ENCODE peak calls at places on chromosomes 6 and 20, in nine cellular contexts. F, A, Q, R, W, O, U, J and H are unnamed samples.

GRCh38 chr20:46765506-46765905 is 56.1 kb downstream of the SLC2A10 start:
- DNase-seq in F (no peak), A (no peak), Q (no peak), R (no peak), W (no peak), O (no peak), U (no peak), J (no peak), H (no peak)

GRCh38 chr20:57396212-57396611 is 5.0 kb downstream of the RBM38 start:
- DNase-seq in F (no peak), A (peak; percentile 44), Q (peak; percentile 13), R (no peak), W (no peak), O (no peak), U (peak; percentile 36), J (no peak), H (no peak)

GRCh38 chr20:35200255-35200654 is 26.2 kb upstream of the MMP24 start:
- DNase-seq in F (no peak), A (no peak), Q (no peak), R (no peak), W (no peak), O (no peak), U (no peak), J (peak; percentile 91), H (no peak)

GRCh38 chr20:41370176-41370575 is 3.6 kb upstream of the EMILIN3 start:
- DNase-seq in F (no peak), A (no peak), Q (no peak), R (no peak), W (no peak), O (no peak), U (no peak), J (no peak), H (no peak)

GRCh38 chr6:165937564-165938358 is 229.9 kb downstream of the TBXT start:
- DNase-seq in F (no peak), A (no peak), Q (no peak), R (no peak), W (no peak), O (no peak), U (no peak), J (no peak), H (no peak)

GRCh38 chr6:41527721-41528408 is 18.3 kb upstream of the FOXP4 start:
- DNase-seq in F (no peak), A (no peak), Q (no peak), R (no peak), W (no peak), O (no peak), U (no peak), J (peak; percentile 11), H (no peak)

GRCh38 chr20:48283470-48284110 is 498.3 kb upstream of the SULF2 start:
- DNase-seq in F (peak; percentile 5), A (peak; percentile 79), Q (peak; percentile 42), R (peak; percentile 41), W (peak; percentile 45), O (no peak), U (peak; percentile 51), J (peak; percentile 93), H (no peak)

GRCh38 chr6:26103770-26104456 is 16.7 kb downstream of the HFE start:
- DNase-seq in F (peak; percentile 98), A (peak; percentile 93), Q (peak; percentile 80), R (peak; percentile 95), W (peak; percentile 90), O (peak; percentile 47), U (peak; percentile 88), J (peak; percentile 92), H (peak; percentile 93)

GRCh38 chr6:27565839-27566779 is 93.2 kb upstream of the ZNF184 start:
- DNase-seq in F (no peak), A (no peak), Q (no peak), R (no peak), W (no peak), O (no peak), U (no peak), J (no peak), H (no peak)

GRCh38 chr6:91055959-91056358 is 469.1 kb upstream of the MAP3K7 start:
- DNase-seq in F (no peak), A (no peak), Q (no peak), R (no peak), W (no peak), O (no peak), U (no peak), J (no peak), H (no peak)

DNA sequence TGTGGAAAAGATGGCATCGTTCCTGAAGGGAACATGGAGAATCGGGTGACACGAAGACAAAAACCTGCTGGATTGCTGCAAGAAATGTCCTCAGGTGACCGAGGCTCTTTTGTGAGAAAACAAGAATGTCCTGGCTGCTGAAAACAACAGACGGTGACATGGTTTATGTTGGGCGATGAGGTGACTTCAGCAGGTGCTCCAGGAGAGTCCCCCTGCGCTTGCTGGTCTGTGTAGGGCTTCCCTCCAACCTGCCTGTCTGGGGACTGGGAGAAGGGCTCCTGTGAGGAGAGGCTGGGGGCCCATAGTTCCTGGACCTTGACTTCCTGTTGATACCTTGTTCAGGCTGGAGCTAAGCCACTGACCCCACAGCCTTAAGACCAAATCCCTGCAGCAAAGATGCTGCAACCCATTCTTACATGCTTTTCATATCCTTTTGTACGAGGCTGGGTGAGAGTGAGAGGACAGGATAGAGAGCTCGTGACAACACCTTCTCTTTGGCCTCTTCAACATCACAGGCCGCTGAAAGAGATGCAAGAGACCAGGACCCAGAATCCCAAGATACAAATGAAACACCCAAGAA is 134.8 kb downstream of the CD83 start:
- DNase-seq in F (no peak), A (no peak), Q (no peak), R (no peak), W (no peak), O (no peak), U (no peak), J (no peak), H (no peak)
- H3K4me3 ChIP-seq in F (no peak overlapping the region), A (no peak overlapping the region), Q (no peak overlapping the region), R (no peak overlapping the region), W (no peak overlapping the region), O (no peak overlapping the region), U (no peak overlapping the region), J (no peak overlapping the region), H (no peak overlapping the region)

GRCh38 chr6:131122007-131122406 is 13.3 kb upstream of the AKAP7 start:
- DNase-seq in F (no peak), A (no peak), Q (no peak), R (no peak), W (no peak), O (no peak), U (no peak), J (peak; percentile 43), H (no peak)
- H3K36me3 ChIP-seq in F (no peaks in the 10 kb centered on the region), A (no peaks in the 10 kb centered on the region), Q (no peaks in the 10 kb centered on the region), R (no peaks in the 10 kb centered on the region), W (no peaks in the 10 kb centered on the region), O (no peaks in the 10 kb centered on the region), U (no peaks in the 10 kb centered on the region), J (no peaks in the 10 kb centered on the region), H (no peaks in the 10 kb centered on the region)

GRCh38 chr6:31822038-31822821 is 5.3 kb upstream of the HSPA1B start:
- DNase-seq in F (no peak), A (peak; percentile 87), Q (peak; percentile 84), R (peak; percentile 89), W (peak; percentile 85), O (peak; percentile 83), U (peak; percentile 86), J (peak; percentile 90), H (peak; percentile 95)

GRCh38 chr6:31827286-31828079 is at the start of gene HSPA1B:
- DNase-seq in F (peak; percentile 98), A (peak; percentile 99), Q (peak; percentile 99), R (peak; percentile 100), W (peak; percentile 99), O (peak; percentile 99), U (peak; percentile 99), J (peak; percentile 99), H (peak; percentile 100)

GRCh38 chr6:31826793-31827285 is 699 bp upstream of the HSPA1B start:
- DNase-seq in F (no peak), A (peak; percentile 79), Q (peak; percentile 90), R (peak; percentile 94), W (peak; percentile 86), O (peak; percentile 60), U (peak; percentile 91), J (peak; percentile 91), H (peak; percentile 94)

GRCh38 chr6:31821301-31822037 is 6.1 kb upstream of the HSPA1B start:
- DNase-seq in F (no peak), A (peak; percentile 79), Q (peak; percentile 81), R (peak; percentile 59), W (peak; percentile 77), O (no peak), U (peak; percentile 86), J (peak; percentile 77), H (peak; percentile 76)

DNA sequence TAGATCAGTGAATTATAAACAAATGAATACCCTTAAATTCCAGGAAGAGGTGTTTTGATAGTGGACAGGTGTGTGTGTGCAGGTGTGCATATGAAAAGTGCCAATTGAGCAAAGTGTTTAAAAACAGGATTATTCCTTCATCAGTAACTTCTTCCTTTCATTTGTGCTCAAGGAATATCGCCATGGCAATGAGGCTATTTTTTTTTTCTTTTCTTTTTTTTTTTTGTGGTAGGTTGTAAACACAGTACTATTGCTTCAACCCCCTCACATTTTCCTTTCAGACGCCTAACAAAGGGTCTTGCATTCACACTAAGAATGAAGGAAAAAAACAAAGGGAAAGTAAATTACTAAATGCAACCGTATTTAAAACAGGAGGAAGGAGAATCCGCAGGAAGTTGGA is 2.0 kb upstream of the HSPA1B start:
- DNase-seq in F (no peak), A (no peak), Q (no peak), R (no peak), W (no peak), O (no peak), U (no peak), J (no peak), H (no peak)
- H3K27ac ChIP-seq in F (peak overlapping the region; percentile 67), A (peak overlapping the region; percentile 90), Q (peak overlapping the region; percentile 99), R (peak overlapping the region; percentile 100), W (peak overlapping the region; percentile 76), O (peak overlapping the region; percentile 77), U (peak overlapping the region; percentile 92), J (no peak overlapping the region), H (peak overlapping the region; percentile 97)

DNA sequence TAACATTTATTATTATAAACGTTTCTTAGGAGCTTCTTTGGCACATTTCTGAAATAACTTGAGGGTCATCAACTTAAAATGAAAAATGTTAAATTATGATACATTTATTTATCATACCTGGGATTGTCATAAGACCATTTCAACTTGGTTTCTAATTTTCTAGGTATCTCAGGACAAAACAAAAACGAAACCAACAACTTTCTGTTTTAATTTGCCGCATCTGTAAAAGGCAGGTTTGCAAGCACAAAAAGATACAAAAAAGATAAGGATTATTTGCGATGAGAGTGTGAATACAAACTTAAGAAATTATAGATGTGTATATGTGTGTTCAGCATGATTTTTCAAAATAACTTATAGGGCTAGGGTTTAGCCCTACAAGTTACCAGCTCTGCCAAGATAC is 395.0 kb upstream of the RUNX2 start:
- DNase-seq in F (no peak), A (no peak), Q (no peak), R (no peak), W (no peak), O (no peak), U (no peak), J (no peak), H (no peak)
- H3K4me3 ChIP-seq in F (peak overlapping the region; percentile 2), A (no peak overlapping the region), Q (no peak overlapping the region), R (no peak overlapping the region), W (no peak overlapping the region), O (no peak overlapping the region), U (no peak overlapping the region), J (no peak overlapping the region), H (no peak overlapping the region)